ENCODE peak calls at places on chromosomes 6 and 20, in ten cellular contexts. U is iPS DF 6.9; W is lower lobe of right lung; Z is body of pancreas; Y is PC-3; S is right cardiac atrium; K is neural progenitor cell; M is H1; T is CD8-positive, alpha-beta memory T cell; O is cardiac muscle cell. I is an unnamed sample.

GRCh38 chr6:156655267-156655918 is 121.8 kb upstream of the ARID1B start:
- DNase-seq in U (peak; percentile 45), W (no peak), Z (no peak), Y (no peak), S (no peak), K (peak; percentile 45), M (peak; percentile 34), T (no peak), O (no peak), I (no peak)

GRCh38 chr6:117545161-117545595 is 57.1 kb downstream of the GOPC start:
- DNase-seq in U (no peak), W (no peak), Z (no peak), Y (peak; percentile 85), S (no peak), K (no peak), M (no peak), T (no peak), O (no peak), I (no peak)

GRCh38 chr20:33994624-33994913 is 858 bp downstream of the RALY start:
- DNase-seq in U (no peak), W (no peak), Z (no peak), Y (no peak), S (no peak), K (no peak), M (no peak), T (no peak), O (no peak), I (no peak)

GRCh38 chr6:23262864-23263263 is 693.5 kb downstream of the HDGFL1 start:
- DNase-seq in U (no peak), W (no peak), Z (no peak), Y (no peak), S (no peak), K (no peak), M (no peak), T (no peak), O (no peak), I (no peak)

GRCh38 chr6:128179890-128180440 is 279.1 kb upstream of the THEMIS start:
- DNase-seq in U (no peak), W (no peak), Z (no peak), Y (no peak), S (no peak), K (no peak), M (no peak), T (no peak), O (no peak), I (no peak)

GRCh38 chr20:35304956-35305355 is 12.7 kb upstream of the FAM83C start:
- DNase-seq in U (no peak), W (no peak), Z (no peak), Y (no peak), S (no peak), K (no peak), M (no peak), T (no peak), O (no peak), I (no peak)

GRCh38 chr6:5205877-5206840 is 54.6 kb downstream of the LYRM4 start:
- DNase-seq in U (no peak), W (no peak), Z (peak; percentile 76), Y (peak; percentile 52), S (peak; percentile 66), K (no peak), M (no peak), T (no peak), O (peak; percentile 46), I (no peak)

GRCh38 chr6:100435299-100435698 is 29.4 kb downstream of the SIM1 start:
- DNase-seq in U (no peak), W (no peak), Z (no peak), Y (peak; percentile 62), S (no peak), K (peak; percentile 82), M (no peak), T (no peak), O (no peak), I (no peak)

GRCh38 chr20:44450938-44451450 is 24.7 kb upstream of the TTPAL start:
- DNase-seq in U (no peak), W (no peak), Z (no peak), Y (no peak), S (no peak), K (no peak), M (no peak), T (no peak), O (no peak), I (no peak)

GRCh38 chr6:169035381-169036280 is 218.0 kb downstream of the THBS2 start:
- DNase-seq in U (no peak), W (no peak), Z (no peak), Y (peak; percentile 52), S (no peak), K (no peak), M (no peak), T (no peak), O (peak; percentile 24), I (no peak)

GRCh38 chr20:10940941-10941340 is 267.1 kb upstream of the JAG1 start:
- DNase-seq in U (no peak), W (no peak), Z (no peak), Y (no peak), S (no peak), K (no peak), M (no peak), T (no peak), O (no peak), I (no peak)

GRCh38 chr6:83151114-83151513 is 42.0 kb downstream of the PGM3 start:
- DNase-seq in U (no peak), W (no peak), Z (no peak), Y (peak; percentile 34), S (no peak), K (no peak), M (no peak), T (no peak), O (no peak), I (no peak)

GRCh38 chr6:6811151-6812002 is 222.9 kb downstream of the LY86 start:
- DNase-seq in U (no peak), W (no peak), Z (peak; percentile 87), Y (peak; percentile 98), S (peak; percentile 33), K (peak; percentile 47), M (peak; percentile 50), T (no peak), O (no peak), I (peak; percentile 53)

GRCh38 chr20:45111285-45111684 is 3.7 kb downstream of the WFDC5 start:
- DNase-seq in U (no peak), W (no peak), Z (no peak), Y (no peak), S (no peak), K (no peak), M (no peak), T (no peak), O (no peak), I (no peak)

GRCh38 chr20:38190936-38191371 is 25.9 kb upstream of the TGM2 start:
- DNase-seq in U (no peak), W (no peak), Z (no peak), Y (no peak), S (peak; percentile 79), K (no peak), M (no peak), T (no peak), O (no peak), I (no peak)

GRCh38 chr6:113873043-113873667 is 16.0 kb downstream of the MARCKS start:
- DNase-seq in U (no peak), W (peak; percentile 66), Z (peak; percentile 73), Y (no peak), S (peak; percentile 47), K (no peak), M (no peak), T (no peak), O (no peak), I (peak; percentile 90)
- H3K4me3 ChIP-seq in U (no peak overlapping the region), W (peak overlapping the region; percentile 44), Z (no peak overlapping the region), Y (no peak overlapping the region), S (peak overlapping the region; percentile 22), K (no peak overlapping the region), M (no peak overlapping the region), T (no peak overlapping the region), O (no peak overlapping the region), I (no peak overlapping the region)

GRCh38 chr6:67815623-67816022 is 819.5 kb upstream of the ADGRB3 start:
- DNase-seq in U (no peak), W (no peak), Z (no peak), Y (no peak), S (no peak), K (no peak), M (no peak), T (no peak), O (no peak), I (no peak)
- H3K9me3 ChIP-seq in U (peaks cover 2% of the 10 kb centered on the region), W (peaks cover 19% of the 10 kb centered on the region), Z (no peaks in the 10 kb centered on the region), Y (peaks cover 13% of the 10 kb centered on the region), S (no peaks in the 10 kb centered on the region), K (no peaks in the 10 kb centered on the region), M (peaks cover 5% of the 10 kb centered on the region), T (peaks cover 5% of the 10 kb centered on the region), O (peaks cover 4% of the 10 kb centered on the region), I (peaks cover 75% of the 10 kb centered on the region)

GRCh38 chr20:21104466-21104761 is 1.7 kb downstream of the LINC00237 start:
- DNase-seq in U (no peak), W (no peak), Z (no peak), Y (no peak), S (no peak), K (peak; percentile 24), M (no peak), T (no peak), O (no peak), I (no peak)

GRCh38 chr20:21103582-21104465 is 2.3 kb downstream of the LINC00237 start:
- DNase-seq in U (no peak), W (no peak), Z (no peak), Y (no peak), S (no peak), K (peak; percentile 52), M (no peak), T (no peak), O (no peak), I (no peak)

GRCh38 chr20:21106171-21106694 is at the start of gene LINC00237:
- DNase-seq in U (no peak), W (no peak), Z (no peak), Y (no peak), S (no peak), K (peak; percentile 46), M (no peak), T (no peak), O (no peak), I (no peak)

GRCh38 chr20:21104921-21105320 is 1.2 kb downstream of the LINC00237 start:
- DNase-seq in U (no peak), W (no peak), Z (no peak), Y (no peak), S (no peak), K (peak; percentile 30), M (no peak), T (no peak), O (no peak), I (no peak)

GRCh38 chr20:21105429-21106170 is 558 bp downstream of the LINC00237 start:
- DNase-seq in U (no peak), W (no peak), Z (no peak), Y (no peak), S (no peak), K (peak; percentile 64), M (no peak), T (no peak), O (no peak), I (no peak)
- H3K4me3 ChIP-seq in U (peak overlapping the region; percentile 34), W (no peak overlapping the region), Z (no peak overlapping the region), Y (no peak overlapping the region), S (peak overlapping the region; percentile 39), K (peak overlapping the region; percentile 49), M (peak overlapping the region; percentile 59), T (no peak overlapping the region), O (peak overlapping the region; percentile 10), I (no peak overlapping the region)

DNA sequence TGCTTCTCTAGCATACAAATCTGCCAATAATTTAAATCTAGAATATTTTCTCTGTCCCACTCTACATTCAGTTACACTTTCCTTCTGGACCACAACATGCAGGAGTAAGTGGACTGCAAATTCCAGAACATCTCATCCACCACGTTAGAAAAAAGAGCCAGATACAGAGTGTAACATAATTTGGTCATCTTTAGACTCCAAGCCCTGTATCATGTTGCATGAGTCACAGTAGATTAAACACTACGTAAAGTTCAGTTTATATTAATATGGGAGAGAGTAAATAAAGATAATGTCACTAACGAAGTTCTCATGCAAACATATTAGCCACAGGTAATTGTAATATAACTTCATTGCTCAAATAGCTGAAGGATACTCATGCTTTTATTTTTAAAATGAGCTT is 327.0 kb downstream of the C6orf118 start:
- DNase-seq in U (no peak), W (no peak), Z (no peak), Y (peak; percentile 62), S (no peak), K (no peak), M (no peak), T (no peak), O (no peak), I (no peak)
- H3K9me3 ChIP-seq in U (no peaks in the 10 kb centered on the region), W (no peaks in the 10 kb centered on the region), Z (no peaks in the 10 kb centered on the region), Y (no peaks in the 10 kb centered on the region), S (no peaks in the 10 kb centered on the region), K (no peaks in the 10 kb centered on the region), M (no peaks in the 10 kb centered on the region), T (no peaks in the 10 kb centered on the region), O (no peaks in the 10 kb centered on the region), I (peaks cover 41% of the 10 kb centered on the region)